ENCODE peak calls at places on chromosomes 11 and 22, in seven cellular contexts. D is IMR-90; A is A549; P is CD4-positive, CD25-positive, alpha-beta regulatory T cell; G is right atrium auricular region; E is foreskin fibroblast; Q is fibroblast of mammary gland. Z is an unnamed sample.

GRCh38 chr11:13679768-13680167 is 11.3 kb downstream of the FAR1 start:
- DNase-seq in G (no peak), D (no peak), E (no peak), P (no peak), A (no peak), Q (no peak), Z (no peak)

GRCh38 chr22:37808294-37808657 is 542 bp downstream of the GCAT start:
- DNase-seq in Q (peak; percentile 50), D (peak; percentile 62), A (no peak), G (no peak), P (no peak), E (no peak), Z (no peak)

GRCh38 chr11:131471976-131472375 is 101.6 kb downstream of the NTM start:
- DNase-seq in E (no peak), P (no peak), G (no peak), D (no peak), A (no peak), Q (no peak), Z (no peak)

GRCh38 chr22:29695129-29695926 is 24.5 kb upstream of the CABP7 start:
- DNase-seq in Q (no peak), E (no peak), G (no peak), A (no peak), P (no peak), D (no peak), Z (no peak)

GRCh38 chr11:60840711-60841430 is 1.0 kb upstream of the CCDC86 start:
- DNase-seq in P (no peak), Q (peak; percentile 97), G (no peak), E (peak; percentile 85), A (no peak), D (peak; percentile 94), Z (no peak)

GRCh38 chr22:29152045-29152380 is 53.7 kb upstream of the EMID1 start:
- DNase-seq in D (no peak), G (no peak), P (no peak), Q (no peak), E (no peak), A (no peak), Z (no peak)

GRCh38 chr22:22895776-22896445 is 8.3 kb downstream of the IGLL5 start:
- DNase-seq in D (no peak), Q (no peak), A (no peak), G (no peak), P (no peak), E (no peak), Z (no peak)

GRCh38 chr11:86486261-86487030 is 111.8 kb downstream of the CCDC81 start:
- DNase-seq in D (no peak), G (no peak), Q (no peak), P (no peak), A (no peak), E (no peak), Z (peak; percentile 24)

DNA sequence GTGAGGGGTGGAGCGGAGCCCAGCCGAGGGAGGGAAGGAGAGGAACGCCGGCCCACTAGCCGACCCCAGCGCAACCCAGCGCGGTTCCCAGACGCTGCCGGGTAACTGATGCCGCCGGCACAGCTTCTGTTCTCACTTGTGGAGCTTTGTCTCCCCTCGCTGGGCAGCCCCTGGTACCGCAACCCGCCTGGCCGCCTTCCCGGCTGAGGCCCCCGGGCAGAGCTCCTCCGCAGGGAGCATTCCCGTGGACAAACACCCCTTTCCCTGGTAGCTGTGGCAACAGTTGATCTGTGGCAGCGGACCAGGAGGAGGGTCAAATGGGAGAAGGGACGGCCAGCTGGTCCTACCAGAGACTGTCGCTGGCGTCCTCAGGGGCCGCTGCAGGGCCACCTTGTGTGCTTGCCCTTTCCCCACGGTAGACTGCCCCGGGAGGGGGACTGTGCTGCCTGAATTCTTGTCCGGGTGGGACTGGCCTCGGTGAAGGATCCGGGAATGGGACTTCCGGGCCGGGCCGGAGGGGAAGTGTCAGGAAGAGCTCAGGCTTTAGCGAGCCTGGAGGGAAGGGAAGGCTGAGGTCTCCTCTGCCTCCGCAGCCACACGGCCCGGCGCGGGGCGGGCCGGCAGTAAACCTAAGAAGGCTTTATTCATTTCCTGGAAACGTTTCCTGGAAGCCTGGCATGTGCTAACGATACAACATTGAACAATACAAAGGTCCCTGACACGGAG is 468.0 kb downstream of the OPCML start:
- DNase-seq in P (no peak), D (peak; percentile 48), A (no peak), G (peak; percentile 82), E (peak; percentile 16), Q (peak; percentile 9), Z (no peak)
- H3K4me3 ChIP-seq in P (no peak overlapping the region), D (peak overlapping the region; percentile 44), A (no peak overlapping the region), G (peak overlapping the region; percentile 59), E (peak overlapping the region; percentile 47), Q (peak overlapping the region; percentile 25), Z (no peak overlapping the region)

GRCh38 chr22:21043856-21044535 is 1.8 kb upstream of the LRRC74B start:
- DNase-seq in G (no peak), E (no peak), P (no peak), A (no peak), Q (no peak), D (no peak), Z (no peak)

GRCh38 chr22:21045585-21046294 is at the start of gene LRRC74B:
- DNase-seq in G (peak; percentile 92), Q (peak; percentile 85), A (peak; percentile 78), E (peak; percentile 88), D (peak; percentile 87), P (peak; percentile 52), Z (peak; percentile 42)

GRCh38 chr22:21047035-21047661 is 1.4 kb downstream of the LRRC74B start:
- DNase-seq in D (no peak), Q (no peak), G (no peak), E (no peak), P (no peak), A (no peak), Z (no peak)

GRCh38 chr22:21042978-21043855 is 2.5 kb upstream of the LRRC74B start:
- DNase-seq in P (no peak), Q (peak; percentile 15), D (no peak), A (no peak), E (no peak), G (no peak), Z (no peak)

GRCh38 chr22:21044931-21045584 is 688 bp upstream of the LRRC74B start:
- DNase-seq in P (no peak), A (no peak), Q (peak; percentile 89), E (peak; percentile 37), D (peak; percentile 65), G (no peak), Z (no peak)
- H3K4me3 ChIP-seq in P (no peak overlapping the region), A (peak overlapping the region; percentile 49), Q (peak overlapping the region; percentile 21), E (peak overlapping the region; percentile 50), D (peak overlapping the region; percentile 7), G (peak overlapping the region; percentile 57), Z (peak overlapping the region; percentile 17)

GRCh38 chr11:94144664-94145063 is 16.0 kb downstream of the PANX1 start:
- DNase-seq in Q (no peak), G (no peak), E (no peak), P (no peak), A (no peak), D (no peak), Z (no peak)

GRCh38 chr11:94140154-94140655 is 11.6 kb downstream of the PANX1 start:
- DNase-seq in P (no peak), G (no peak), A (no peak), E (no peak), D (no peak), Q (no peak), Z (no peak)

GRCh38 chr11:94144233-94144632 is 15.6 kb downstream of the PANX1 start:
- DNase-seq in D (no peak), Q (no peak), G (no peak), P (no peak), E (no peak), A (no peak), Z (no peak)

GRCh38 chr11:94141511-94142307 is 13.1 kb downstream of the PANX1 start:
- DNase-seq in P (no peak), D (no peak), E (no peak), A (no peak), G (no peak), Q (no peak), Z (no peak)

DNA sequence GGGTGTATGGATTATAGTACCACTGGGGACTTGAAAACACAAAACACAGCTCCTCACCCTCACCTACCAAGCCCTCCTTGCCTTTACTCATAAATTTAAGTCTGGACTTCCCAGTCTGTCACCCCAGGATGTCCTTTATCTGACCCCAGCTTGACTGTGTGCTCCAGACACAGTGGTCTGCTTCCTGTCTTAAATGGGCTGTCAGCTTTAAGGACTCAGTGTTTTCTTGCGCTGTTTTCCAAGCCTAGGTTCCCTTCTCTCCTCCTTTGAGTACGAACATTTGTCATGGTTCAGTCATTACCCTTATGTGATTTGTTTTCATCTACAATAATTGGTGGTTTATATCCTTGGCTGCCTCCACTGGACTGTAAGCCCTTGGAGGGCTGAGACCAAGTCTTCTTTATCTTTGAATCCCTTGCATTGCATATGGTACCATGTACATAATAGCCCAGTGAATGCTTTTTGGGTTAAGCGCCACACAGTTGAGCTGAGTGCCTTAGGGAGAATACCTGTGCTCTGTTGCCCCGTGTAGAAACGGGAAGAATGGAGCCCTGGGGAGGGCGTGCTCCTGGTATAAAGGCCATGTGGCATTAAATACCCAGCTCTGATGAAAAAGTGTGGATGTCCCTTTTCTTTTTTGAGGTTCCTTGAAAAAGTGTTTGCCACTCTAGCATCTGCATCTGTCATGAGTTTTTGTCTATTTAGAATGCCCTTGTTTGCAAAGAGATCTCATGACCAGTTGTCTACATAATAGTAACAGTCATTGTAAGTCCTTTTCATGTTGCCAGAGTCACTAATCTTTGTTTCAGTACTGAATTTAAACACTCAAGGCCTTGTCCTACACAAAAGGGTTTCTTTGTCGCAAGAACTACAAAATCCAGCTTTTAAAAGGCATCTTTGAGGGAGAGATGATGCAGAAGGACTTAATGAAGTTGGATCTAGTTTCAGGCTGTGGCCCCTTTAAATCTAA is 14.0 kb downstream of the PANX1 start:
- DNase-seq in E (no peak), G (no peak), A (no peak), P (no peak), Q (no peak), D (no peak), Z (no peak)
- H3K4me3 ChIP-seq in E (no peak overlapping the region), G (no peak overlapping the region), A (no peak overlapping the region), P (no peak overlapping the region), Q (no peak overlapping the region), D (no peak overlapping the region), Z (no peak overlapping the region)

GRCh38 chr11:440065-441042 is 1.5 kb downstream of the ANO9 start:
- DNase-seq in Q (peak; percentile 41), G (no peak), A (peak; percentile 64), E (no peak), P (no peak), D (no peak), Z (no peak)

GRCh38 chr11:441418-442274 is at the start of gene ANO9:
- DNase-seq in D (no peak), P (peak; percentile 49), E (no peak), A (no peak), G (no peak), Q (no peak), Z (no peak)

GRCh38 chr11:439315-440064 is 2.3 kb downstream of the ANO9 start:
- DNase-seq in G (no peak), D (no peak), A (no peak), Q (no peak), P (no peak), E (no peak), Z (no peak)

GRCh38 chr11:442611-443081 is 835 bp upstream of the ANO9 start:
- DNase-seq in E (no peak), G (no peak), P (no peak), D (no peak), A (no peak), Q (no peak), Z (no peak)

DNA sequence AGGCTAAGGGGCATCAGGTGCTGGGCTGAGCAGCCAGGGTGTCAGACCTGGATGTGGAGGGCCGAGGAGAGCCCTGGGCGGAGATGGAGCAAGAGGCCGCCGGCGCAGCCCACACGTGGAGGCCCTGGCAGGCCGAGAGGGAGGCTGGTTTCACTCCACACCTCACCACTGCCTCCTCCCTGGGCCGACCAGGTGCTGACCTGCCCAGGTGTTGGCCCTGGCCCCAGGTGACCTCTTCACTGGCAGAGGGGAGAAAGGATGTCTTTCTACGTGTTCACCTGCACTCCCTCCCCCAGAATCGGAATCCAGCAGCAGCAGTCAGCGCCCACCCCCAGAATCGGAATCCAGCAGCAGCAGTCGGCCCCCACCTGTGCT is 781 bp downstream of the ANO9 start:
- DNase-seq in A (no peak), D (no peak), P (no peak), E (no peak), Q (no peak), G (no peak), Z (no peak)
- H3K4me3 ChIP-seq in A (no peak overlapping the region), D (no peak overlapping the region), P (no peak overlapping the region), E (no peak overlapping the region), Q (no peak overlapping the region), G (no peak overlapping the region), Z (peak overlapping the region; percentile 76)